ENCODE peak calls at places on chromosome 12, in six cellular contexts. R is AG09309, A is suprapubic skin, K is hepatocyte, U is thyroid gland, Y is choroid plexus epithelial cell. H is an unnamed sample.

GRCh38 chr12:11677752-11678151 is 28.3 kb downstream of the ETV6 start:
- DNase-seq in A (no peak), K (no peak), R (no peak), U (peak), Y (no peak), H (no peak)

GRCh38 chr12:123131879-123132402 is 18.9 kb downstream of the PITPNM2 start:
- DNase-seq in U (peak), Y (no peak), K (no peak), R (no peak), A (no peak), H (no peak)

GRCh38 chr12:45966486-45966885 is 23.9 kb downstream of the SCAF11 start:
- DNase-seq in Y (peak), U (no peak), A (no peak), K (no peak), R (no peak), H (peak)

GRCh38 chr12:121238604-121239334 is 28.8 kb downstream of the P2RX4 start:
- DNase-seq in Y (no peak), A (no peak), R (no peak), U (no peak), K (no peak), H (no peak)

GRCh38 chr12:43407816-43408645 is 144.0 kb downstream of the ADAMTS20 start:
- DNase-seq in K (no peak), Y (peak), A (no peak), U (no peak), R (peak), H (peak)

GRCh38 chr12:112121780-112122565 is 3.4 kb upstream of the TRAFD1 start:
- DNase-seq in K (peak), Y (peak), A (peak), U (peak), R (peak), H (peak)

GRCh38 chr12:97474987-97475386 is 12.4 kb downstream of the RMST start:
- DNase-seq in R (no peak), K (no peak), Y (no peak), A (no peak), U (no peak), H (no peak)

GRCh38 chr12:87660987-87661769 is 368.0 kb downstream of the C12orf50 start:
- DNase-seq in K (no peak), A (no peak), U (no peak), Y (no peak), R (no peak), H (no peak)

GRCh38 chr12:71069317-71069716 is 88.5 kb downstream of the TSPAN8 start:
- DNase-seq in A (no peak), Y (no peak), U (no peak), R (no peak), K (no peak), H (no peak)

GRCh38 chr12:85358715-85359114 is 78.7 kb downstream of the ALX1 start:
- DNase-seq in Y (no peak), R (no peak), A (no peak), U (no peak), K (no peak), H (no peak)

GRCh38 chr12:52005903-52006703 is 643 bp upstream of the TAMALIN start:
- DNase-seq in A (peak), R (no peak), Y (no peak), K (no peak), U (no peak), H (no peak)

GRCh38 chr12:119649202-119649808 is 18.6 kb upstream of the PRKAB1 start:
- DNase-seq in R (no peak), A (no peak), U (no peak), K (no peak), Y (peak), H (peak)

GRCh38 chr12:114335607-114336006 is 70.3 kb downstream of the TBX5 start:
- DNase-seq in A (no peak), K (no peak), R (no peak), Y (no peak), U (no peak), H (no peak)

GRCh38 chr12:109709401-109710278 is 4.0 kb upstream of the FAM222A start:
- DNase-seq in K (no peak), R (no peak), U (no peak), A (no peak), Y (no peak), H (no peak)

GRCh38 chr12:92759634-92760268 is 57.0 kb downstream of the PLEKHG7 start:
- DNase-seq in Y (peak), R (peak), K (peak), A (no peak), U (no peak), H (peak)

GRCh38 chr12:6187948-6188793 is 12.0 kb upstream of the CD9 start:
- DNase-seq in Y (no peak), A (no peak), U (no peak), K (no peak), R (no peak), H (no peak)

GRCh38 chr12:15720299-15720698 is 68.9 kb downstream of the EPS8 start:
- DNase-seq in R (no peak), U (no peak), A (no peak), K (no peak), Y (no peak), H (no peak)

GRCh38 chr12:120228291-120229070 is 27.6 kb upstream of the RPLP0 start:
- DNase-seq in U (peak), A (peak), R (peak), Y (peak), K (peak), H (peak)

GRCh38 chr12:27057543-27057942 is 24.8 kb downstream of the C12orf71 start:
- DNase-seq in Y (no peak), A (no peak), U (no peak), R (no peak), K (no peak), H (no peak)

GRCh38 chr12:54486173-54486867 is 11.2 kb upstream of the NCKAP1L start:
- DNase-seq in R (no peak), Y (no peak), A (no peak), K (no peak), U (no peak), H (no peak)

GRCh38 chr12:123546281-123546680 is 12.8 kb upstream of the RILPL1 start:
- DNase-seq in A (no peak), Y (peak), K (no peak), U (no peak), R (no peak), H (peak)

GRCh38 chr12:129696952-129697351 is 206.9 kb downstream of the TMEM132D start:
- DNase-seq in U (no peak), R (no peak), A (no peak), Y (peak), K (no peak), H (no peak)

GRCh38 chr12:47165934-47166333 is 86.2 kb upstream of the AMIGO2 start:
- DNase-seq in K (no peak), U (no peak), Y (peak), R (no peak), A (no peak), H (no peak)

GRCh38 chr12:15721716-15722115 is 67.5 kb downstream of the EPS8 start:
- DNase-seq in Y (peak), A (no peak), R (no peak), K (no peak), U (no peak), H (no peak)

GRCh38 chr12:96190403-96191170 is 3.6 kb upstream of the ELK3 start:
- DNase-seq in K (no peak), A (no peak), Y (peak), U (peak), R (no peak), H (peak)

GRCh38 chr12:62957233-62957953 is 22.4 kb upstream of the PPM1H start:
- DNase-seq in R (no peak), Y (peak), K (no peak), A (no peak), U (no peak), H (peak)

GRCh38 chr12:113135178-113136127 is at the start of gene RASAL1:
- DNase-seq in K (peak), R (no peak), Y (no peak), A (no peak), U (peak), H (no peak)

GRCh38 chr12:121108492-121108891 is 24.2 kb upstream of the P2RX7 start:
- DNase-seq in R (no peak), A (no peak), U (no peak), K (no peak), Y (no peak), H (no peak)

GRCh38 chr12:124423683-124424515 is 129.0 kb downstream of the RFLNA start:
- DNase-seq in A (no peak), Y (no peak), R (no peak), K (no peak), U (no peak), H (no peak)

DNA sequence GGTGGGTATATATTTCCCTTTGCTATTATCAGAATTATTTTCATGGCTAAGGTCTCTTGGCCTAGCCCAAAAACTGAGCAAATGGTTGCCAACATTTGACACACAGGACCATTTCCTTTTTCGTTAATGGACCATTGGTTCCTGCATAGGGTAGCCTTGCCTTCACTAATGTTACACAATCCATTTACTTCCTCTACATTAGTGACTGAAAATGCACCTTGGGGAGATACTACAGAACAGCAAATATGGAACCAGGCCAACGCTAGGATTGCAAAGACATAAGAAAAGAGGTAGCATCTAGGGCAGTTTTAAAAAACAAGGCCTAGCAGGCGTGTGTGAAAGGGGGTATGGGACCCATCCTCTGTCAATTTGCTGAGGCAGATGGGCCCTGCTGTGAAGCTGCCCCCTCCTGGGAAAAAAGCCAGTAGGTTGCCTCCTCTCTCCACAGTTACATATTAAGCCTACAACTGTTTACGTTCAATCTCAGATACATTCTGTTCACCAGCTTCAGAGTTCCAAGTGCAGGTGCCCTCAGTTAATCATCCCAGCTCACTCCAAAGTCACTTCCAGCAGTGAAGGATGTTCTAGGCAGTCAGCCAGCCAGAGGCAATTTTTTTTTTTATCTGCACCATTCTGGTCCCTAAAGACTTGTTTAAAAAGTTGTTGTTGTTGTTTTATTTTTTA is 15.0 kb downstream of the AQP6 start:
- DNase-seq in U (no peak), K (no peak), R (no peak), Y (peak), A (no peak), H (no peak)
- TF ChIP-seq CTCF in U (no peak), K (no peak), R (no peak), Y (no peak), A (no peak), H (no peak)

GRCh38 chr12:118060301-118061010 is 523 bp downstream of the WSB2 start:
- DNase-seq in R (no peak), U (peak), A (peak), K (peak), Y (no peak), H (peak)

GRCh38 chr12:118061011-118061875 is at the start of gene WSB2:
- DNase-seq in R (no peak), U (peak), Y (peak), K (peak), A (peak), H (peak)

GRCh38 chr12:118058881-118059644 is 1.9 kb downstream of the WSB2 start:
- DNase-seq in R (no peak), K (no peak), Y (no peak), U (no peak), A (no peak), H (peak)

GRCh38 chr12:118058227-118058626 is 2.8 kb downstream of the WSB2 start:
- DNase-seq in K (no peak), Y (no peak), U (no peak), R (no peak), A (no peak), H (no peak)

GRCh38 chr12:118059645-118060275 is 1.2 kb downstream of the WSB2 start:
- DNase-seq in R (no peak), K (no peak), A (no peak), U (no peak), Y (no peak), H (no peak)
- H3K4me3 ChIP-seq in R (peak), K (peak), A (peak), U (no peak), Y (peak), H (peak)

DNA sequence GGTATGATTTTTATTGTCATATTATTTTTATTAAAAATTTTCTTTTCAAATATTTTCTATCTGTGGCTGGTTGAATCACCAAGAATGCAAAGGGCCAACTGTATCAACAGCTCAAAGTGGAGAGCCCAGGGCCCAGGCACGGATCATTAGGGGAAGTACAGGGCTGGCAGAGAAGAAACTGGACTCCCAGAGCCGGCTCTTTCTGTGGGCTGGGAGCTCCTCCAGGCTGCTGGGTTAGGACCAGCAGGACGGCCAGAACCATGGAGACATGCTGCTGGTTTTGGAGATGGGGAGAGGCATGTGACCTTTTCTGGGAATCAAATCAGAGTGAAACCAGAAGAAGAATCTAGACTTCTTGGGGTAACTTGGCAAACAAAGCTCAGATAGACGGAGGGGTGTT is 220.5 kb downstream of the CACNA1C start:
- DNase-seq in K (no peak), U (no peak), A (no peak), Y (peak), R (no peak), H (peak)
- TF ChIP-seq CTCF in K (no peak), U (no peak), A (no peak), Y (peak), R (peak), H (peak)

DNA sequence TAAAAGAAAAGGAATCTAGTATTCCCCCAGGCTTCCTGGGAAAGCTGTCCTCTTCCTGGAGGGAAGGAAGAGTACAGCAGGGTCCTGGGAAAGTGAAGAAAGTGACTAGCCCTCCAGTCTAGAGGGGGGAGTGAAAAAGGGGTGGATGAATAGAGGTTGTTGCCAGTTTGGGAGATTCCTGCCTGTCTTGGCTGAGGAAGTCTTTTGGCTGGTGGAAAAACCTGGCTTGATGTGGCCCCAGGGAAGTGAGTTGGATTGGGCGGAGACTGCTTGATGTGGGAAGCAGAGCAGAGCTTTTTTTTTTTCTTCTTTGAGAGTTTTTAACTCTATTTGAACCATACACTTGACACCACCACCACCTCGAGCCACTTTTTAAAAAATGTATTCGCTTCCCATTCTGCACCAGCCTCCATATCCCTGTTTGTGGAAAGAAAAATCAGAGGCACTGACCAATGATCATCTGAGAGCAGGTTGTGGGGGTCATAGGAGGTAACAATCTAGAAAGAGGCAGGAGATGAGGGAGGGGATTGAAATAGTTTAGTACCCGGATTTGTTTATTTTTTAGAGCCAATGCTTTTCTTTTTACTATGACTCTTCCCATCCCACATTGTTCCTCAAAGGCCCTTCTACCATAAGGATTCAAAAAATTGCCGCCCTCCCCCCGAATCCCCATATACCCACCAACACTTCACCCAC is 718 bp upstream of the DTX3 start:
- DNase-seq in K (peak), Y (peak), A (no peak), R (peak), U (peak), H (peak)
- H3K4me3 ChIP-seq in K (peak), Y (peak), A (peak), R (peak), U (peak), H (peak)

GRCh38 chr12:81461163-81461562 is 298.0 kb downstream of the PPFIA2 start:
- DNase-seq in K (no peak), U (no peak), Y (no peak), A (no peak), R (no peak), H (no peak)
- TF ChIP-seq CTCF in K (no peak), U (no peak), Y (peak), A (no peak), R (no peak), H (no peak)